ENCODE peak calls at places on chromosomes 16 and 17, in four cellular contexts. R, T, S and F are unnamed samples.
A peak's percentile ranks its signal among the peaks of the same experiment; 100 is the strongest.

GRCh38 chr16:81542609-81543570 is 98.3 kb downstream of the CMIP start:
- ATAC-seq in R (peak; percentile 42), S (peak; percentile 56), T (no peak), F (no peak)

GRCh38 chr16:27220991-27221390 is 17.7 kb downstream of the KDM8 start:
- ATAC-seq in T (no peak), R (no peak), S (no peak), F (no peak)

GRCh38 chr16:78844028-78844427 is 744.6 kb downstream of the WWOX start:
- ATAC-seq in R (peak; percentile 54), S (no peak), T (no peak), F (no peak)

GRCh38 chr17:30586818-30587595 is 109.8 kb downstream of the GOSR1 start:
- ATAC-seq in S (no peak), T (no peak), R (no peak), F (no peak)

GRCh38 chr16:89741342-89742014 is 20.1 kb downstream of the ZNF276 start:
- ATAC-seq in T (no peak), S (peak; percentile 5), R (peak; percentile 17), F (no peak)

GRCh38 chr17:31321971-31322370 is 549 bp upstream of the EVI2A start:
- ATAC-seq in S (no peak), R (no peak), T (no peak), F (no peak)

GRCh38 chr17:63349478-63350000 is 96.6 kb downstream of the CYB561 start:
- ATAC-seq in R (peak; percentile 48), S (no peak), T (peak; percentile 50), F (peak; percentile 82)

GRCh38 chr17:72008236-72008874 is 112.5 kb upstream of the SOX9 start:
- ATAC-seq in T (no peak), S (no peak), R (no peak), F (peak; percentile 81)

GRCh38 chr16:49638696-49639629 is 216.9 kb downstream of the ZNF423 start:
- ATAC-seq in S (no peak), T (peak; percentile 76), R (peak; percentile 57), F (no peak)

GRCh38 chr16:83956336-83957289 is 3.6 kb downstream of the OSGIN1 start:
- ATAC-seq in S (peak; percentile 18), R (peak; percentile 10), T (no peak), F (peak; percentile 54)

GRCh38 chr16:75111514-75112280 is 4.9 kb downstream of the LDHD start:
- ATAC-seq in R (peak; percentile 37), S (peak; percentile 0), T (peak; percentile 5), F (peak; percentile 1)

GRCh38 chr17:81049372-81049911 is 14.5 kb downstream of the BAIAP2 start:
- ATAC-seq in S (no peak), R (no peak), T (no peak), F (no peak)

GRCh38 chr17:62679866-62680377 is 52.5 kb downstream of the MRC2 start:
- ATAC-seq in T (no peak), R (no peak), S (no peak), F (no peak)

GRCh38 chr17:82358467-82359350 is at the start of gene TEX19:
- ATAC-seq in T (no peak), S (no peak), R (no peak), F (peak; percentile 35)

GRCh38 chr17:50133028-50133768 is 3.2 kb upstream of the SAMD14 start:
- ATAC-seq in R (peak; percentile 84), T (peak; percentile 1), S (peak; percentile 64), F (peak; percentile 69)

GRCh38 chr17:73968680-73969079 is 234.8 kb upstream of the RPL38 start:
- ATAC-seq in S (no peak), T (no peak), R (no peak), F (no peak)

GRCh38 chr17:80738987-80739730 is 194.5 kb downstream of the RPTOR start:
- ATAC-seq in R (no peak), S (no peak), T (no peak), F (no peak)

GRCh38 chr16:84366208-84366607 is 2.1 kb upstream of the ATP2C2 start:
- ATAC-seq in R (no peak), T (no peak), S (no peak), F (no peak)

GRCh38 chr17:71427801-71428200 is 693.0 kb upstream of the SOX9 start:
- ATAC-seq in T (no peak), S (no peak), R (no peak), F (no peak)

GRCh38 chr16:31107465-31107867 is 720 bp upstream of the BCKDK start:
- ATAC-seq in S (no peak), T (no peak), R (no peak), F (no peak)

GRCh38 chr17:17994770-17995169 is 22.1 kb downstream of the DRC3 start:
- ATAC-seq in R (no peak), S (no peak), T (no peak), F (no peak)

GRCh38 chr16:75377971-75378386 is 55.3 kb downstream of the CFDP1 start:
- ATAC-seq in S (no peak), R (peak; percentile 62), T (peak; percentile 44), F (peak; percentile 97)

GRCh38 chr17:78414178-78415162 is 36.0 kb downstream of the PGS1 start:
- ATAC-seq in R (no peak), S (no peak), T (no peak), F (no peak)

GRCh38 chr17:60534613-60535157 is 8.6 kb upstream of the APPBP2 start:
- ATAC-seq in R (no peak), T (no peak), S (no peak), F (no peak)

GRCh38 chr17:81713556-81714411 is 1.7 kb downstream of the SLC25A10 start:
- ATAC-seq in T (peak; percentile 51), R (no peak), S (peak; percentile 71), F (peak; percentile 0)

GRCh38 chr17:75125984-75126383 is 5.6 kb downstream of the NT5C start:
- ATAC-seq in R (no peak), S (no peak), T (no peak), F (no peak)

GRCh38 chr16:6726621-6727020 is 606.0 kb upstream of the RBFOX1 start:
- ATAC-seq in R (no peak), S (no peak), T (no peak), F (no peak)

GRCh38 chr16:16120382-16121184 is 102.7 kb downstream of the ABCC6 start:
- ATAC-seq in T (no peak), R (peak; percentile 88), S (no peak), F (no peak)

GRCh38 chr16:78443300-78443604 is 343.8 kb downstream of the WWOX start:
- ATAC-seq in S (peak; percentile 57), T (peak; percentile 44), R (no peak), F (no peak)

GRCh38 chr16:19710191-19710908 is 7.7 kb downstream of the KNOP1 start:
- ATAC-seq in T (no peak), S (peak; percentile 23), R (peak; percentile 69), F (no peak)

GRCh38 chr17:45719335-45720071 is 64.6 kb upstream of the CRHR1 start:
- ATAC-seq in R (no peak), T (no peak), S (peak; percentile 80), F (peak; percentile 90)

GRCh38 chr16:88064889-88065746 is 113.9 kb downstream of the BANP start:
- ATAC-seq in R (no peak), S (no peak), T (no peak), F (no peak)

GRCh38 chr17:72373910-72374741 is 253.3 kb downstream of the SOX9 start:
- ATAC-seq in R (no peak), T (no peak), S (peak; percentile 16), F (peak; percentile 79)

GRCh38 chr17:57215317-57215716 is 41.0 kb upstream of the MSI2 start:
- ATAC-seq in S (no peak), T (no peak), R (no peak), F (peak; percentile 91)

GRCh38 chr16:10936585-10936984 is 5.7 kb downstream of the DEXI start:
- ATAC-seq in R (no peak), T (no peak), S (no peak), F (no peak)

GRCh38 chr17:142102-142661 is 4.8 kb downstream of the SCGB1C2 start:
- ATAC-seq in T (no peak), S (no peak), R (no peak), F (no peak)

GRCh38 chr17:13074026-13074425 is 56.2 kb upstream of the ELAC2 start:
- ATAC-seq in S (no peak), R (peak; percentile 49), T (no peak), F (no peak)